ENCODE peak calls at places on chromosomes 3 and 15, in eight cellular contexts. One of them, this sample, is unnamed.

GRCh38 chr15:98103570-98103969 is 143.1 kb downstream of the ARRDC4 start:
- DNase-seq in mesothelial cell of epicardium: no peak
- DNase-seq in stimulated activated naive CD4-positive, alpha-beta T cell: no peak
- DNase-seq in activated gamma-delta T cell: no peak
- DNase-seq in AG10803: no peak
- DNase-seq in fibroblast of the aortic adventitia: no peak
- DNase-seq in HFF-Myc: no peak
- DNase-seq in stimulated activated CD8-positive, alpha-beta memory T cell treated with anti-CD3 and anti-CD28 coated beads, Interleukin-4, amount 100 ng/mL, for 24 hours: no peak
- DNase-seq in this sample: no peak

GRCh38 chr15:69885182-69886041 is 212.3 kb downstream of the TLE3 start:
- DNase-seq in activated gamma-delta T cell: no peak
- DNase-seq in AG10803: no peak
- DNase-seq in mesothelial cell of epicardium: no peak
- DNase-seq in stimulated activated naive CD4-positive, alpha-beta T cell: no peak
- DNase-seq in fibroblast of the aortic adventitia: no peak
- DNase-seq in stimulated activated CD8-positive, alpha-beta memory T cell treated with anti-CD3 and anti-CD28 coated beads, Interleukin-4, amount 100 ng/mL, for 24 hours: no peak
- DNase-seq in HFF-Myc: no peak
- DNase-seq in this sample: no peak

GRCh38 chr3:14425574-14426304 is 23.3 kb downstream of the SLC6A6 start:
- DNase-seq in AG10803: no peak
- DNase-seq in activated gamma-delta T cell: no peak
- DNase-seq in HFF-Myc: no peak
- DNase-seq in stimulated activated CD8-positive, alpha-beta memory T cell treated with anti-CD3 and anti-CD28 coated beads, Interleukin-4, amount 100 ng/mL, for 24 hours: no peak
- DNase-seq in mesothelial cell of epicardium: no peak
- DNase-seq in stimulated activated naive CD4-positive, alpha-beta T cell: no peak
- DNase-seq in fibroblast of the aortic adventitia: no peak
- DNase-seq in this sample: no peak

GRCh38 chr3:177517906-177518305 is 320.6 kb upstream of the TBL1XR1 start:
- DNase-seq in fibroblast of the aortic adventitia: no peak
- DNase-seq in HFF-Myc: no peak
- DNase-seq in AG10803: no peak
- DNase-seq in activated gamma-delta T cell: no peak
- DNase-seq in stimulated activated naive CD4-positive, alpha-beta T cell: no peak
- DNase-seq in stimulated activated CD8-positive, alpha-beta memory T cell treated with anti-CD3 and anti-CD28 coated beads, Interleukin-4, amount 100 ng/mL, for 24 hours: no peak
- DNase-seq in mesothelial cell of epicardium: no peak
- DNase-seq in this sample: no peak

GRCh38 chr15:85047271-85047948 is 65.8 kb downstream of the PDE8A start:
- DNase-seq in mesothelial cell of epicardium: no peak
- DNase-seq in AG10803: peak; percentile 83
- DNase-seq in activated gamma-delta T cell: no peak
- DNase-seq in HFF-Myc: peak; percentile 85
- DNase-seq in fibroblast of the aortic adventitia: peak; percentile 86
- DNase-seq in stimulated activated CD8-positive, alpha-beta memory T cell treated with anti-CD3 and anti-CD28 coated beads, Interleukin-4, amount 100 ng/mL, for 24 hours: no peak
- DNase-seq in stimulated activated naive CD4-positive, alpha-beta T cell: no peak
- DNase-seq in this sample: no peak

GRCh38 chr15:101391981-101392566 is 97.0 kb upstream of the SNRPA1 start:
- DNase-seq in AG10803: no peak
- DNase-seq in HFF-Myc: no peak
- DNase-seq in stimulated activated naive CD4-positive, alpha-beta T cell: no peak
- DNase-seq in stimulated activated CD8-positive, alpha-beta memory T cell treated with anti-CD3 and anti-CD28 coated beads, Interleukin-4, amount 100 ng/mL, for 24 hours: no peak
- DNase-seq in activated gamma-delta T cell: no peak
- DNase-seq in mesothelial cell of epicardium: no peak
- DNase-seq in fibroblast of the aortic adventitia: no peak
- DNase-seq in this sample: no peak

GRCh38 chr15:69722924-69723323 is 270.3 kb downstream of the RPLP1 start:
- DNase-seq in AG10803: no peak
- DNase-seq in mesothelial cell of epicardium: no peak
- DNase-seq in stimulated activated naive CD4-positive, alpha-beta T cell: no peak
- DNase-seq in HFF-Myc: no peak
- DNase-seq in fibroblast of the aortic adventitia: no peak
- DNase-seq in activated gamma-delta T cell: no peak
- DNase-seq in stimulated activated CD8-positive, alpha-beta memory T cell treated with anti-CD3 and anti-CD28 coated beads, Interleukin-4, amount 100 ng/mL, for 24 hours: no peak
- DNase-seq in this sample: no peak

GRCh38 chr3:52490938-52491526 is 4.1 kb upstream of the STAB1 start:
- DNase-seq in stimulated activated naive CD4-positive, alpha-beta T cell: no peak
- DNase-seq in fibroblast of the aortic adventitia: no peak
- DNase-seq in HFF-Myc: no peak
- DNase-seq in stimulated activated CD8-positive, alpha-beta memory T cell treated with anti-CD3 and anti-CD28 coated beads, Interleukin-4, amount 100 ng/mL, for 24 hours: no peak
- DNase-seq in mesothelial cell of epicardium: no peak
- DNase-seq in AG10803: no peak
- DNase-seq in activated gamma-delta T cell: no peak
- DNase-seq in this sample: no peak

GRCh38 chr3:38645076-38645475 is 4.4 kb downstream of the SCN5A start:
- DNase-seq in AG10803: no peak
- DNase-seq in stimulated activated naive CD4-positive, alpha-beta T cell: no peak
- DNase-seq in fibroblast of the aortic adventitia: no peak
- DNase-seq in activated gamma-delta T cell: no peak
- DNase-seq in stimulated activated CD8-positive, alpha-beta memory T cell treated with anti-CD3 and anti-CD28 coated beads, Interleukin-4, amount 100 ng/mL, for 24 hours: no peak
- DNase-seq in mesothelial cell of epicardium: no peak
- DNase-seq in HFF-Myc: no peak
- DNase-seq in this sample: no peak